ENCODE peak calls at places on chromosomes 7 and 10, in four cellular contexts. One of them, this sample, is unnamed.

GRCh38 chr10:83078160-83078559 is 1061.1 kb upstream of the GHITM start:
- DNase-seq in transverse colon: no peak
- DNase-seq in CD8-positive, alpha-beta memory T cell: no peak
- DNase-seq in right lobe of liver: no peak
- DNase-seq in this sample: no peak

GRCh38 chr10:14578060-14578952 is 196.4 kb downstream of the FAM107B start:
- DNase-seq in CD8-positive, alpha-beta memory T cell: no peak
- DNase-seq in transverse colon: no peak
- DNase-seq in right lobe of liver: no peak
- DNase-seq in this sample: no peak

GRCh38 chr10:133231946-133232574 is 2.0 kb downstream of the UTF1 start:
- DNase-seq in CD8-positive, alpha-beta memory T cell: no peak
- DNase-seq in transverse colon: no peak
- DNase-seq in right lobe of liver: no peak
- DNase-seq in this sample: no peak

GRCh38 chr10:101028446-101029244 is 2.3 kb downstream of the PDZD7 start:
- DNase-seq in transverse colon: no peak
- DNase-seq in right lobe of liver: no peak
- DNase-seq in CD8-positive, alpha-beta memory T cell: no peak
- DNase-seq in this sample: no peak

GRCh38 chr10:58384095-58384494 is 1.1 kb upstream of the TFAM start:
- DNase-seq in transverse colon: no peak
- DNase-seq in CD8-positive, alpha-beta memory T cell: no peak
- DNase-seq in right lobe of liver: no peak
- DNase-seq in this sample: no peak

GRCh38 chr7:150973571-150974451 is 4.3 kb downstream of the KCNH2 start:
- DNase-seq in transverse colon: peak
- DNase-seq in CD8-positive, alpha-beta memory T cell: peak
- DNase-seq in right lobe of liver: no peak
- DNase-seq in this sample: no peak

GRCh38 chr10:91691255-91691654 is 58.4 kb upstream of the PPP1R3C start:
- DNase-seq in right lobe of liver: no peak
- DNase-seq in CD8-positive, alpha-beta memory T cell: no peak
- DNase-seq in transverse colon: no peak
- DNase-seq in this sample: no peak

GRCh38 chr10:13453896-13454295 is 74.9 kb downstream of the BEND7 start:
- DNase-seq in transverse colon: no peak
- DNase-seq in right lobe of liver: no peak
- DNase-seq in CD8-positive, alpha-beta memory T cell: no peak
- DNase-seq in this sample: peak

GRCh38 chr7:149278396-149278795 is 16.4 kb downstream of the ZNF783 start:
- DNase-seq in right lobe of liver: no peak
- DNase-seq in CD8-positive, alpha-beta memory T cell: no peak
- DNase-seq in transverse colon: no peak
- DNase-seq in this sample: no peak

GRCh38 chr10:3154661-3155060 is 17.9 kb downstream of the PITRM1 start:
- DNase-seq in transverse colon: no peak
- DNase-seq in right lobe of liver: no peak
- DNase-seq in CD8-positive, alpha-beta memory T cell: no peak
- DNase-seq in this sample: no peak

GRCh38 chr7:124032369-124033092 is at the start of gene TMEM229A:
- DNase-seq in transverse colon: peak
- DNase-seq in CD8-positive, alpha-beta memory T cell: no peak
- DNase-seq in right lobe of liver: peak
- DNase-seq in this sample: no peak

GRCh38 chr10:102661614-102662133 is 17.4 kb downstream of the TRIM8 start:
- DNase-seq in right lobe of liver: no peak
- DNase-seq in transverse colon: no peak
- DNase-seq in CD8-positive, alpha-beta memory T cell: no peak
- DNase-seq in this sample: no peak

GRCh38 chr7:50393076-50393475 is 57.1 kb downstream of the FIGNL1 start:
- DNase-seq in right lobe of liver: no peak
- DNase-seq in CD8-positive, alpha-beta memory T cell: no peak
- DNase-seq in transverse colon: no peak
- DNase-seq in this sample: no peak

GRCh38 chr7:114630186-114630824 is 215.7 kb downstream of the FOXP2 start:
- DNase-seq in right lobe of liver: no peak
- DNase-seq in CD8-positive, alpha-beta memory T cell: no peak
- DNase-seq in transverse colon: no peak
- DNase-seq in this sample: no peak

GRCh38 chr7:151669762-151670161 is 150.1 kb upstream of the RHEB start:
- DNase-seq in right lobe of liver: no peak
- DNase-seq in transverse colon: no peak
- DNase-seq in CD8-positive, alpha-beta memory T cell: no peak
- DNase-seq in this sample: no peak

GRCh38 chr10:9243861-9244515 is 1189.5 kb downstream of the GATA3 start:
- DNase-seq in transverse colon: no peak
- DNase-seq in right lobe of liver: no peak
- DNase-seq in CD8-positive, alpha-beta memory T cell: no peak
- DNase-seq in this sample: no peak

GRCh38 chr7:139731802-139732470 is 45.9 kb downstream of the HIPK2 start:
- DNase-seq in transverse colon: peak
- DNase-seq in CD8-positive, alpha-beta memory T cell: no peak
- DNase-seq in right lobe of liver: peak
- DNase-seq in this sample: peak

GRCh38 chr10:47165711-47166404 is 134.1 kb upstream of the GDF10 start:
- DNase-seq in transverse colon: peak
- DNase-seq in right lobe of liver: peak
- DNase-seq in CD8-positive, alpha-beta memory T cell: peak
- DNase-seq in this sample: peak

GRCh38 chr10:47164800-47165128 is 135.2 kb upstream of the GDF10 start:
- DNase-seq in transverse colon: no peak
- DNase-seq in right lobe of liver: no peak
- DNase-seq in CD8-positive, alpha-beta memory T cell: no peak
- DNase-seq in this sample: no peak

GRCh38 chr10:47166405-47166777 is 133.6 kb upstream of the GDF10 start:
- DNase-seq in right lobe of liver: no peak
- DNase-seq in transverse colon: no peak
- DNase-seq in CD8-positive, alpha-beta memory T cell: no peak
- DNase-seq in this sample: no peak

GRCh38 chr10:47164126-47164799 is 135.7 kb upstream of the GDF10 start:
- DNase-seq in right lobe of liver: no peak
- DNase-seq in CD8-positive, alpha-beta memory T cell: no peak
- DNase-seq in transverse colon: no peak
- DNase-seq in this sample: no peak

DNA sequence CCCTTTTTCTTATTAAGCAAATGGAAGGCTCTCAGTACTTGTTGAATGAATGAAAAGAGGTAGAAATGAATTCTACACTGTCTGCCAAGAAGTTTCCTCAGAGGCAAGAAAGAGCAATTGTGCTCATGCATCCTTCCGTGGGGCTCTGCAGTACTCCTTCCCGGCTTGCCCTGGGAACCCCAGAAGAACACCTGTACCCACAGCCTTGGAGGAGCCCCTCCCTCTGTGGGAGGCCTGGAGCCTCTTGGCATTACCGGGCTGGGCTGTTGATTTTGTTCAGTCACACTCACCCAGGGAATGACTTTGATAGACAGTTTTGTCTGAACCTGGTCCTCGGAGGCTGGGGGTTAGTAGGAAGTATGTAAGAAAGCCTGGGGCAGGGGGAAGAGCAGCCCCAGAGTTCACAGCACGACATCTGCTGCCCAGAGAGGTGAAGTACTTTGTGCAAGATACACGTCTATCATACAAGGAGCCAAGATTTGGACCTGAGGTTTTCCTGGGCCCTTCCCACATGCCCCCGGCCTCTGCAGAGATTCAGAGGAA is 134.8 kb upstream of the GDF10 start:
- DNase-seq in transverse colon: no peak
- DNase-seq in right lobe of liver: no peak
- DNase-seq in CD8-positive, alpha-beta memory T cell: no peak
- DNase-seq in this sample: no peak
- H3K4me3 ChIP-seq in transverse colon: peak
- H3K4me3 ChIP-seq in right lobe of liver: no peak
- H3K4me3 ChIP-seq in CD8-positive, alpha-beta memory T cell: peak
- H3K4me3 ChIP-seq in this sample: no peak

GRCh38 chr7:119288401-119288800 is 984.6 kb upstream of the KCND2 start:
- DNase-seq in CD8-positive, alpha-beta memory T cell: no peak
- DNase-seq in transverse colon: no peak
- DNase-seq in right lobe of liver: no peak
- DNase-seq in this sample: no peak

GRCh38 chr7:119281181-119281846 is 991.7 kb upstream of the KCND2 start:
- DNase-seq in CD8-positive, alpha-beta memory T cell: no peak
- DNase-seq in right lobe of liver: no peak
- DNase-seq in transverse colon: no peak
- DNase-seq in this sample: no peak

GRCh38 chr7:119283353-119283752 is 989.6 kb upstream of the KCND2 start:
- DNase-seq in transverse colon: no peak
- DNase-seq in CD8-positive, alpha-beta memory T cell: no peak
- DNase-seq in right lobe of liver: no peak
- DNase-seq in this sample: no peak
- H3K27ac ChIP-seq in transverse colon: no peak
- H3K27ac ChIP-seq in CD8-positive, alpha-beta memory T cell: no peak
- H3K27ac ChIP-seq in right lobe of liver: no peak
- H3K27ac ChIP-seq in this sample: no peak

GRCh38 chr10:121594623-121595320 is 3.5 kb downstream of the FGFR2 start:
- DNase-seq in right lobe of liver: no peak
- DNase-seq in CD8-positive, alpha-beta memory T cell: no peak
- DNase-seq in transverse colon: no peak
- DNase-seq in this sample: no peak

GRCh38 chr10:121597504-121598241 is 571 bp downstream of the FGFR2 start:
- DNase-seq in CD8-positive, alpha-beta memory T cell: no peak
- DNase-seq in transverse colon: peak
- DNase-seq in right lobe of liver: no peak
- DNase-seq in this sample: no peak

GRCh38 chr10:121596668-121597503 is 1.4 kb downstream of the FGFR2 start:
- DNase-seq in right lobe of liver: peak
- DNase-seq in CD8-positive, alpha-beta memory T cell: no peak
- DNase-seq in transverse colon: peak
- DNase-seq in this sample: peak

GRCh38 chr10:121595321-121595805 is 2.9 kb downstream of the FGFR2 start:
- DNase-seq in CD8-positive, alpha-beta memory T cell: no peak
- DNase-seq in transverse colon: no peak
- DNase-seq in right lobe of liver: no peak
- DNase-seq in this sample: no peak

GRCh38 chr10:121595806-121596667 is 2.2 kb downstream of the FGFR2 start:
- DNase-seq in CD8-positive, alpha-beta memory T cell: no peak
- DNase-seq in transverse colon: no peak
- DNase-seq in right lobe of liver: no peak
- DNase-seq in this sample: no peak
- H3K4me3 ChIP-seq in CD8-positive, alpha-beta memory T cell: no peak
- H3K4me3 ChIP-seq in transverse colon: peak
- H3K4me3 ChIP-seq in right lobe of liver: peak
- H3K4me3 ChIP-seq in this sample: peak

DNA sequence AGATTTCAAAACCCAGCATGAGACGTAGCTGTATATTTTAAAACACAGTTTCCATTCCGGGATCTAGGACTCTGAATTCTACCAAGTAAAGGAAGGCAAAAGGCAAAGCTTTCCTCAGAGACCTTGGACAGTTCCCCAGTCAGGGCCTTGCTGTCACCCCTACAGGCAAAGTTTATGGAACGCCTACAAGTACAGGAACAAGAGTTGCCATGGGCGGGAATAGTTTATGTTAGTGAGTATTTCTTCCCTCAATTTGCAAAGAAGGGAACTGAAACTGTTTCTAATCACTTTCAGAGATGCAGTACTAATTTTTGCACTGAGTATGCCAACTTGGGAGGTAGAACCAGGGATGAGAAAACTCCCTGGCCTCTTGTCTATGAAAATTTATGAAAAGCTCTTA is 68.2 kb upstream of the LRGUK start:
- DNase-seq in CD8-positive, alpha-beta memory T cell: no peak
- DNase-seq in right lobe of liver: no peak
- DNase-seq in transverse colon: no peak
- DNase-seq in this sample: no peak
- H3K27ac ChIP-seq in CD8-positive, alpha-beta memory T cell: no peak
- H3K27ac ChIP-seq in right lobe of liver: no peak
- H3K27ac ChIP-seq in transverse colon: no peak
- H3K27ac ChIP-seq in this sample: no peak

GRCh38 chr7:129225206-129225930 is 538 bp downstream of the AHCYL2 start:
- DNase-seq in right lobe of liver: peak
- DNase-seq in transverse colon: peak
- DNase-seq in CD8-positive, alpha-beta memory T cell: peak
- DNase-seq in this sample: peak
- H3K4me3 ChIP-seq in right lobe of liver: peak
- H3K4me3 ChIP-seq in transverse colon: peak
- H3K4me3 ChIP-seq in CD8-positive, alpha-beta memory T cell: peak
- H3K4me3 ChIP-seq in this sample: peak

GRCh38 chr10:98047009-98047741 is 16.8 kb upstream of the CRTAC1 start:
- DNase-seq in right lobe of liver: no peak
- DNase-seq in transverse colon: no peak
- DNase-seq in CD8-positive, alpha-beta memory T cell: no peak
- DNase-seq in this sample: no peak
- H3K27ac ChIP-seq in right lobe of liver: no peak
- H3K27ac ChIP-seq in transverse colon: no peak
- H3K27ac ChIP-seq in CD8-positive, alpha-beta memory T cell: no peak
- H3K27ac ChIP-seq in this sample: no peak

GRCh38 chr10:21173433-21173963 is 276.4 kb upstream of the NEBL start:
- DNase-seq in CD8-positive, alpha-beta memory T cell: no peak
- DNase-seq in transverse colon: no peak
- DNase-seq in right lobe of liver: no peak
- DNase-seq in this sample: no peak
- H3K4me3 ChIP-seq in CD8-positive, alpha-beta memory T cell: no peak
- H3K4me3 ChIP-seq in transverse colon: peak
- H3K4me3 ChIP-seq in right lobe of liver: peak
- H3K4me3 ChIP-seq in this sample: peak

GRCh38 chr10:15781381-15781960 is 61.7 kb upstream of the ITGA8 start:
- DNase-seq in CD8-positive, alpha-beta memory T cell: no peak
- DNase-seq in transverse colon: no peak
- DNase-seq in right lobe of liver: no peak
- DNase-seq in this sample: no peak

GRCh38 chr10:15784662-15785300 is 65.1 kb upstream of the ITGA8 start:
- DNase-seq in transverse colon: no peak
- DNase-seq in right lobe of liver: no peak
- DNase-seq in CD8-positive, alpha-beta memory T cell: no peak
- DNase-seq in this sample: no peak

GRCh38 chr10:15784237-15784636 is 64.5 kb upstream of the ITGA8 start:
- DNase-seq in CD8-positive, alpha-beta memory T cell: no peak
- DNase-seq in right lobe of liver: no peak
- DNase-seq in transverse colon: no peak
- DNase-seq in this sample: no peak

GRCh38 chr10:15782851-15783250 is 63.1 kb upstream of the ITGA8 start:
- DNase-seq in transverse colon: no peak
- DNase-seq in right lobe of liver: no peak
- DNase-seq in CD8-positive, alpha-beta memory T cell: no peak
- DNase-seq in this sample: no peak

DNA sequence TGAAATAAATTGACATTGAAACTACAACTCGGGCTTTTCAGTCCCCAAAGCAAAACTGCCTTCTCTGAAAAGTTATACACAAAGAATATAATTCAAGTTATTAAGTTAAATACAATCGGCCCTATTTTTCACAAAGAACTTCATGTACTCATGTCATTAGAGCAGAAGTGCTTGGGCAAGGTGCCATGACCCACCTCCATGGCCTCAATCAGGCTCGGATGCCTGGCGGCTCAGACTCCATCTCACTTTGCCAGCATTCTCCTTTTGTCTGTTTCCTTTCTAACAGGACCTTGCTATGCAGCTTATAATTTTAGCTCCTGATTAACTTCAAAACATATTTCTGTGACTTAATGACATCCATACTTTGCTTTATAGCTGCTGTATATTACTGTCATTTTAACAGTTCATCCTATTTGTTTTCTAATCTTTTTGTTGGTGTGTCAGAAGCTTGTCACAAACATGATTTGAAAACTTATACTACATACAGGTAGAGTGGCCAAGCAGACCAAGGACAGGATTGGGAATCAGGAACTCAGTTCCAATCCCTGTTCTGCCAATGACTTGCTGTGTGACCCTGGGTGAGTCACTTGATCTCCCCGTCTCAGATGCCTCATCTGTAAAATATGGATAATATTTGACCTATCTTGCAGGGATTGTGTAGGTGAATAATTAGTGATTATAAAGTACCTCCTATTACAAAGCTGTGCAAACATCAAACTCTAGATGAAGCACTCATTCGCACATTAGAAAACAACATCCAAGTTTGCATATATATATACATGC is 60.8 kb upstream of the ITGA8 start:
- DNase-seq in right lobe of liver: no peak
- DNase-seq in transverse colon: no peak
- DNase-seq in CD8-positive, alpha-beta memory T cell: no peak
- DNase-seq in this sample: no peak
- H3K27ac ChIP-seq in right lobe of liver: no peak
- H3K27ac ChIP-seq in transverse colon: no peak
- H3K27ac ChIP-seq in CD8-positive, alpha-beta memory T cell: no peak
- H3K27ac ChIP-seq in this sample: no peak

This sample was measured in lung.